ENCODE peak calls at places on chromosomes 2 and 18, in seven cellular contexts. F is mesendoderm, E is IMR-90, X is trophoblast cell, T is H1, L is H9, J is mesenchymal stem cell. I is an unnamed sample.

GRCh38 chr18:45548614-45549013 is 66.7 kb upstream of the SLC14A2 start:
- DNase-seq in T (no peak), J (no peak), F (no peak), E (no peak), L (no peak), X (no peak), I (no peak)

GRCh38 chr2:111198701-111199100 is 78.0 kb downstream of the BCL2L11 start:
- DNase-seq in E (no peak), F (no peak), J (no peak), L (no peak), T (peak; percentile 13), X (no peak), I (no peak)

GRCh38 chr2:195029804-195030654 is 627.0 kb upstream of the SLC39A10 start:
- DNase-seq in F (no peak), X (no peak), J (no peak), L (no peak), T (no peak), E (no peak), I (no peak)

GRCh38 chr2:187989925-187990623 is 301.6 kb upstream of the GULP1 start:
- DNase-seq in F (peak; percentile 60), X (no peak), J (no peak), L (no peak), E (no peak), T (no peak), I (no peak)

GRCh38 chr2:1823187-1824169 is 79.2 kb upstream of the PXDN start:
- DNase-seq in F (peak; percentile 90), X (no peak), L (peak; percentile 93), J (no peak), T (peak; percentile 80), E (no peak), I (no peak)

GRCh38 chr2:79935771-79936657 is 368.5 kb downstream of the LRRTM1 start:
- DNase-seq in F (peak; percentile 91), L (peak; percentile 83), E (peak; percentile 84), T (no peak), J (peak; percentile 69), X (peak; percentile 3), I (peak; percentile 49)

GRCh38 chr2:157291018-157291417 is 33.5 kb downstream of the GALNT5 start:
- DNase-seq in F (no peak), J (no peak), E (peak; percentile 13), X (no peak), L (no peak), T (no peak), I (no peak)

GRCh38 chr2:192749606-192750200 is 555.0 kb upstream of the TMEFF2 start:
- DNase-seq in X (no peak), F (peak; percentile 55), L (no peak), E (no peak), J (no peak), T (no peak), I (no peak)

GRCh38 chr2:240532032-240532775 is 25.6 kb downstream of the ANKMY1 start:
- DNase-seq in F (no peak), X (no peak), E (no peak), T (no peak), J (no peak), L (no peak), I (no peak)

GRCh38 chr2:165793161-165793778 is 777 bp downstream of the GALNT3 start:
- DNase-seq in T (peak; percentile 58), L (peak; percentile 37), J (peak; percentile 52), X (peak; percentile 76), E (no peak), F (peak; percentile 56), I (peak; percentile 8)

GRCh38 chr2:165795011-165795410 is 964 bp upstream of the GALNT3 start:
- DNase-seq in E (peak; percentile 16), J (peak; percentile 10), T (no peak), F (no peak), X (no peak), L (no peak), I (no peak)

GRCh38 chr2:165791811-165792454 is 2.1 kb downstream of the GALNT3 start:
- DNase-seq in J (peak; percentile 37), T (no peak), E (peak; percentile 45), L (no peak), X (peak; percentile 22), F (peak; percentile 57), I (no peak)

GRCh38 chr2:165794520-165794882 is 454 bp upstream of the GALNT3 start:
- DNase-seq in E (peak; percentile 45), L (peak; percentile 65), X (peak; percentile 40), T (no peak), F (peak; percentile 86), J (peak; percentile 72), I (peak; percentile 14)

GRCh38 chr2:165793779-165794519 is at the start of gene GALNT3:
- DNase-seq in X (peak; percentile 97), E (no peak), J (peak; percentile 11), T (peak; percentile 94), F (peak; percentile 91), L (peak; percentile 96), I (peak; percentile 36)
- H3K9ac ChIP-seq in X (peak within 1 kb of the TSS; percentile 35), E (no peak within 1 kb of the TSS), J (peak within 1 kb of the TSS; percentile 41), T (peak within 1 kb of the TSS; percentile 72), F (peak within 1 kb of the TSS; percentile 79), L (peak within 1 kb of the TSS; percentile 82), I (peak within 1 kb of the TSS; percentile 44)

GRCh38 chr2:20450201-20451108 is 3.6 kb downstream of the RHOB start:
- DNase-seq in L (peak; percentile 39), J (peak; percentile 89), T (peak; percentile 47), F (peak; percentile 91), X (peak; percentile 67), E (peak; percentile 89), I (no peak)

GRCh38 chr2:20447437-20448245 is 767 bp downstream of the RHOB start:
- DNase-seq in L (peak; percentile 45), E (peak; percentile 41), F (peak; percentile 61), X (no peak), J (peak; percentile 54), T (peak; percentile 71), I (peak; percentile 44)

GRCh38 chr2:20449501-20450200 is 2.8 kb downstream of the RHOB start:
- DNase-seq in F (peak; percentile 81), T (no peak), J (peak; percentile 88), L (no peak), E (peak; percentile 46), X (peak; percentile 41), I (no peak)

GRCh38 chr2:20446917-20447436 is at the start of gene RHOB:
- DNase-seq in J (peak; percentile 99), X (peak; percentile 99), E (peak; percentile 98), T (peak; percentile 94), F (peak; percentile 99), L (peak; percentile 97), I (peak; percentile 97)

GRCh38 chr2:20448246-20449046 is 1.6 kb downstream of the RHOB start:
- DNase-seq in L (peak; percentile 34), E (peak; percentile 19), J (peak; percentile 26), F (peak; percentile 42), X (no peak), T (no peak), I (no peak)
- H2AK5ac ChIP-seq in L (no peak overlapping the region), E (peak overlapping the region; percentile 78), J (no peak overlapping the region), F (no peak overlapping the region), X (no peak overlapping the region), T (no peak overlapping the region), I (peak overlapping the region; percentile 99)

GRCh38 chr2:48213646-48214045 is 307.3 kb upstream of the FBXO11 start:
- DNase-seq in F (peak; percentile 30), X (no peak), T (no peak), L (no peak), J (no peak), E (no peak), I (no peak)

GRCh38 chr2:48205137-48205798 is 299.0 kb upstream of the FBXO11 start:
- DNase-seq in F (no peak), X (no peak), T (no peak), E (peak; percentile 8), J (no peak), L (no peak), I (peak; percentile 31)

GRCh38 chr2:48207201-48207641 is 300.9 kb upstream of the FBXO11 start:
- DNase-seq in J (no peak), T (no peak), F (no peak), X (no peak), L (no peak), E (no peak), I (no peak)

GRCh38 chr2:48210189-48210588 is 303.9 kb upstream of the FBXO11 start:
- DNase-seq in J (no peak), E (no peak), X (peak; percentile 33), T (no peak), F (no peak), L (no peak), I (no peak)

DNA sequence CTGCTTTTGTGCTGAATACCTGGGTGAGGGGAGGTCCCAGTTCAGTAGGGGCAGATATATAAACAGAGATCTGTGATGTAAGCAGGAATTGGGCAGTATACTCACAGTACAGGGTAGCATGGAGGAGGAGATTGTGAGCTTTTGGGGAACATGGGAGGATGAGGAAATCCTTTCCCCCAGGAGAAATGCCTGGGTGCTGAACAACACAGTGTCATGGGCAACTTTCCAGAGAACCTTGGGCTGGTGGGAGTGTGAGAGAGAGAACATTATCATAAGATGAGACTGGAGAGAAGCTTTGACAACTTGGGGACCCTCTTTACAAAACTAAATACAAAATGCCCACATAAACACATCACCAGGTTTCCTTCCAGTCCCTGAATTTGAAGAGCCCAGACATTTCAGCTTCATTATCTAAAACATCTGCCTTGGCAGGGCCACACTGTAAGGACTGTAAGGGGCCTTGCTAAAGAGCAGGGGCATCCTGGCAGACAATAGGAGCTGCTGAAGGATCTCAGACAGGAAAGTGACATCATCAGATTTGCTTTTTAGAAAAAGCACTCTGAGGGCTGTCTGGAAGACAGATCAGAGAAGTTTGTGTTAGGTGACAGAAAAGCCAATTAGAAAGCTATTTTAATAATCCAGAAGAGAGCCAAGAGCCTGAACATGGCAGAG is 303.1 kb upstream of the FBXO11 start:
- DNase-seq in J (peak; percentile 18), X (no peak), F (peak; percentile 16), T (no peak), E (peak; percentile 52), L (no peak), I (no peak)
- H3K9ac ChIP-seq in J (no peak overlapping the region), X (no peak overlapping the region), F (no peak overlapping the region), T (no peak overlapping the region), E (no peak overlapping the region), L (no peak overlapping the region), I (no peak overlapping the region)

GRCh38 chr18:74530584-74530862 is 3.8 kb upstream of the CNDP1 start:
- DNase-seq in E (no peak), T (no peak), X (no peak), F (no peak), L (no peak), J (no peak), I (no peak)

GRCh38 chr18:74529811-74530583 is 4.3 kb upstream of the CNDP1 start:
- DNase-seq in E (no peak), F (no peak), T (no peak), X (no peak), J (no peak), L (peak; percentile 23), I (no peak)

GRCh38 chr18:74528478-74528877 is 5.8 kb upstream of the CNDP1 start:
- DNase-seq in E (no peak), X (no peak), T (no peak), L (no peak), F (no peak), J (no peak), I (no peak)

GRCh38 chr18:74529378-74529777 is 4.9 kb upstream of the CNDP1 start:
- DNase-seq in E (no peak), F (no peak), L (peak; percentile 6), T (no peak), J (no peak), X (no peak), I (no peak)

DNA sequence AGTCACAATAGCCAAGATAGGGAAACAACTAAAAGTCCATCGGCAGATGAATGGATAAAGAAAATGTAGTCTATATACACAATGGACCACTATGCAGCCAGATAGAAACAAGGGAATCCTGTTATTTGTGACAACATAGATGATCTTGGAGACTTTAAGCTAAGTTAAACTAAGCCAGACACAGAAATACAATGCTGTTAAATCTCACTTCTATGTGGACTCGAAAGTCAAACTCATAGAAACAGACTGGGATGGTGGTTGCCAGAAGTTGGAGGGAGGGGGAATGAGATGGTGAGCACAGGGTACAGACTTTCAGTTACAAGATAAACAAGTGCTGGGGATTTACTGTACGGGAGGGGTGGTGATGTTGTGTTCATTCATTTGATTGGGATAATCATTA is 5.4 kb upstream of the CNDP1 start:
- DNase-seq in T (no peak), F (no peak), E (no peak), L (no peak), J (no peak), X (no peak), I (no peak)
- H2AK5ac ChIP-seq in T (no peak overlapping the region), F (no peak overlapping the region), E (no peak overlapping the region), L (no peak overlapping the region), J (no peak overlapping the region), X (no peak overlapping the region), I (no peak overlapping the region)

I was measured in neuronal stem cell.